ENCODE peak calls at places on chromosomes 7 and 10, in nine cellular contexts. One of them, this sample, is unnamed.

GRCh38 chr7:151251328-151251925 is 2.9 kb upstream of the SMARCD3 start:
- DNase-seq in PC-3: no peak
- DNase-seq in kidney: peak
- DNase-seq in HCT116: no peak
- DNase-seq in SK-N-SH: peak
- DNase-seq in fibroblast of lung: peak
- DNase-seq in neural progenitor cell: no peak
- DNase-seq in MM.1S: no peak
- DNase-seq in astrocyte: peak
- DNase-seq in this sample: no peak

GRCh38 chr10:70271996-70272924 is 11.5 kb downstream of the NPFFR1 start:
- DNase-seq in kidney: no peak
- DNase-seq in SK-N-SH: no peak
- DNase-seq in HCT116: no peak
- DNase-seq in astrocyte: no peak
- DNase-seq in PC-3: no peak
- DNase-seq in fibroblast of lung: no peak
- DNase-seq in MM.1S: no peak
- DNase-seq in neural progenitor cell: no peak
- DNase-seq in this sample: no peak

GRCh38 chr10:125661942-125662515 is 20.9 kb downstream of the TEX36 start:
- DNase-seq in HCT116: peak
- DNase-seq in kidney: no peak
- DNase-seq in neural progenitor cell: no peak
- DNase-seq in SK-N-SH: no peak
- DNase-seq in PC-3: peak
- DNase-seq in fibroblast of lung: peak
- DNase-seq in astrocyte: peak
- DNase-seq in MM.1S: no peak
- DNase-seq in this sample: peak

GRCh38 chr7:137001041-137001440 is 132.6 kb downstream of the CHRM2 start:
- DNase-seq in kidney: no peak
- DNase-seq in astrocyte: peak
- DNase-seq in SK-N-SH: no peak
- DNase-seq in PC-3: no peak
- DNase-seq in neural progenitor cell: no peak
- DNase-seq in MM.1S: no peak
- DNase-seq in fibroblast of lung: peak
- DNase-seq in HCT116: no peak
- DNase-seq in this sample: peak

GRCh38 chr7:17620588-17620987 is 319.7 kb downstream of the SNX13 start:
- DNase-seq in HCT116: no peak
- DNase-seq in PC-3: peak
- DNase-seq in fibroblast of lung: no peak
- DNase-seq in MM.1S: no peak
- DNase-seq in neural progenitor cell: no peak
- DNase-seq in astrocyte: no peak
- DNase-seq in kidney: no peak
- DNase-seq in SK-N-SH: no peak
- DNase-seq in this sample: no peak

GRCh38 chr7:22477876-22478450 is 22.0 kb downstream of the STEAP1B start:
- DNase-seq in fibroblast of lung: no peak
- DNase-seq in PC-3: no peak
- DNase-seq in neural progenitor cell: peak
- DNase-seq in astrocyte: no peak
- DNase-seq in kidney: no peak
- DNase-seq in SK-N-SH: no peak
- DNase-seq in MM.1S: no peak
- DNase-seq in HCT116: no peak
- DNase-seq in this sample: no peak

GRCh38 chr7:143519411-143520131 is 41.9 kb downstream of the TAS2R41 start:
- DNase-seq in SK-N-SH: no peak
- DNase-seq in MM.1S: no peak
- DNase-seq in fibroblast of lung: peak
- DNase-seq in HCT116: no peak
- DNase-seq in neural progenitor cell: no peak
- DNase-seq in kidney: no peak
- DNase-seq in PC-3: peak
- DNase-seq in astrocyte: peak
- DNase-seq in this sample: peak

GRCh38 chr10:44056206-44056605 is 328.7 kb downstream of the CXCL12 start:
- DNase-seq in SK-N-SH: peak
- DNase-seq in kidney: no peak
- DNase-seq in astrocyte: no peak
- DNase-seq in MM.1S: no peak
- DNase-seq in fibroblast of lung: no peak
- DNase-seq in PC-3: no peak
- DNase-seq in HCT116: no peak
- DNase-seq in neural progenitor cell: no peak
- DNase-seq in this sample: peak

GRCh38 chr10:45373783-45374450 is at the start of gene ALOX5:
- DNase-seq in SK-N-SH: peak
- DNase-seq in PC-3: peak
- DNase-seq in fibroblast of lung: no peak
- DNase-seq in astrocyte: no peak
- DNase-seq in MM.1S: peak
- DNase-seq in HCT116: no peak
- DNase-seq in kidney: peak
- DNase-seq in neural progenitor cell: peak
- DNase-seq in this sample: peak

GRCh38 chr7:12943781-12944180 is 256.3 kb downstream of the ARL4A start:
- DNase-seq in fibroblast of lung: no peak
- DNase-seq in neural progenitor cell: no peak
- DNase-seq in astrocyte: no peak
- DNase-seq in SK-N-SH: no peak
- DNase-seq in MM.1S: no peak
- DNase-seq in kidney: no peak
- DNase-seq in HCT116: no peak
- DNase-seq in PC-3: peak
- DNase-seq in this sample: no peak

GRCh38 chr7:28725911-28726310 is 232.2 kb downstream of the TRIL start:
- DNase-seq in HCT116: no peak
- DNase-seq in astrocyte: peak
- DNase-seq in fibroblast of lung: peak
- DNase-seq in MM.1S: no peak
- DNase-seq in SK-N-SH: no peak
- DNase-seq in neural progenitor cell: no peak
- DNase-seq in kidney: no peak
- DNase-seq in PC-3: peak
- DNase-seq in this sample: no peak

GRCh38 chr10:71326464-71326881 is 7.4 kb downstream of the SLC29A3 start:
- DNase-seq in SK-N-SH: no peak
- DNase-seq in astrocyte: no peak
- DNase-seq in HCT116: no peak
- DNase-seq in PC-3: no peak
- DNase-seq in MM.1S: no peak
- DNase-seq in kidney: peak
- DNase-seq in fibroblast of lung: no peak
- DNase-seq in neural progenitor cell: no peak
- DNase-seq in this sample: no peak

GRCh38 chr7:27099224-27099838 is 3.2 kb downstream of the HOXA2 start:
- DNase-seq in neural progenitor cell: no peak
- DNase-seq in PC-3: no peak
- DNase-seq in SK-N-SH: no peak
- DNase-seq in kidney: no peak
- DNase-seq in HCT116: no peak
- DNase-seq in astrocyte: peak
- DNase-seq in MM.1S: no peak
- DNase-seq in fibroblast of lung: peak
- DNase-seq in this sample: no peak

GRCh38 chr7:27096756-27097514 is 1.1 kb upstream of the HOXA1 start:
- DNase-seq in kidney: peak
- DNase-seq in PC-3: peak
- DNase-seq in HCT116: no peak
- DNase-seq in astrocyte: peak
- DNase-seq in SK-N-SH: no peak
- DNase-seq in MM.1S: no peak
- DNase-seq in fibroblast of lung: peak
- DNase-seq in neural progenitor cell: peak
- DNase-seq in this sample: no peak

GRCh38 chr7:27098493-27099223 is 2.9 kb upstream of the HOXA1 start:
- DNase-seq in HCT116: no peak
- DNase-seq in kidney: peak
- DNase-seq in fibroblast of lung: peak
- DNase-seq in PC-3: peak
- DNase-seq in neural progenitor cell: peak
- DNase-seq in MM.1S: no peak
- DNase-seq in astrocyte: peak
- DNase-seq in SK-N-SH: no peak
- DNase-seq in this sample: no peak

GRCh38 chr7:27095897-27096755 is at the start of gene HOXA1:
- DNase-seq in MM.1S: peak
- DNase-seq in HCT116: peak
- DNase-seq in PC-3: peak
- DNase-seq in kidney: peak
- DNase-seq in SK-N-SH: no peak
- DNase-seq in neural progenitor cell: peak
- DNase-seq in astrocyte: peak
- DNase-seq in fibroblast of lung: peak
- DNase-seq in this sample: no peak

GRCh38 chr7:27097686-27098492 is 2.1 kb upstream of the HOXA1 start:
- DNase-seq in MM.1S: no peak
- DNase-seq in fibroblast of lung: peak
- DNase-seq in neural progenitor cell: peak
- DNase-seq in astrocyte: peak
- DNase-seq in kidney: no peak
- DNase-seq in HCT116: no peak
- DNase-seq in SK-N-SH: no peak
- DNase-seq in PC-3: peak
- DNase-seq in this sample: no peak
- H3K9ac ChIP-seq in MM.1S: no peak
- H3K9ac ChIP-seq in fibroblast of lung: peak
- H3K9ac ChIP-seq in neural progenitor cell: no peak
- H3K9ac ChIP-seq in astrocyte: peak
- H3K9ac ChIP-seq in kidney: peak
- H3K9ac ChIP-seq in HCT116: peak
- H3K9ac ChIP-seq in SK-N-SH: no peak
- H3K9ac ChIP-seq in PC-3: peak
- H3K9ac ChIP-seq in this sample: peak

DNA sequence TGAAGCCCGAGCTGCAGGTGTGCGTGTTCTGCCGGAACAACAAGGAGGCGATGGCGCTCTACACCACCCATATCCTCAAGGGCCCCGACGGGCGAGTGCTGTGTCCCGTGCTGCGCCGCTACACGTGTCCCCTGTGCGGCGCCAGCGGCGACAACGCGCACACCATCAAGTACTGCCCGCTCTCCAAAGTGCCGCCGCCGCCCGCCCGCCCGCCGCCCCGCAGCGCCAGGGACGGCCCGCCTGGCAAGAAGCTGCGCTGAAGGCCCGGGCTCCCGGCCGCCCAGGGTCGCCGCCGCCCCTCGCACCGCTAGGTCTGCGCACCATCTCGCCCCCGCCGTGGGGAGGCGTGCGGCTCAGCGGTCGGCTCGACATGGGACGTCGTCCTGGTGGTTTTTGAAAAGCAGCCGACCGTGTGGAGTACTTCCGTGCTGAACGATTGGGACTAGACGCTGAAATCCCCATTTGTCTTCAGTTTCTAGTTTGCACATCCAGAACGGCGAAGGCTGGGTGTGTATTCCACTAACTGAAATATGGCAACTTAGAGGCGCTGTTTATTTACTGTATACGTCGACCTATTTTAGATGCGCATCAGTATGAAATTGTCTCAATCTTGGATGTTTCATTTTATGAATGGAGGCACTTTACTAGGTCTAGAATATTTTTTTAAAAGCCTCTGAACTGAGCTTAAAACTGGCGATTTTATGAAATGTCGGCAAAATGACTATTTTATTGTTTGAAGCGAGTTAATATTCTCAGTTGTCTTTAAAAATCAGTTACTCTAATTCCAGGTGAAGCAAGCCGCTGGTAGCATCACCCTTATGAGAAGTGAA is 1.1 kb downstream of the NANOS1 start:
- DNase-seq in kidney: peak
- DNase-seq in neural progenitor cell: peak
- DNase-seq in astrocyte: peak
- DNase-seq in SK-N-SH: peak
- DNase-seq in fibroblast of lung: peak
- DNase-seq in HCT116: peak
- DNase-seq in PC-3: peak
- DNase-seq in MM.1S: peak
- DNase-seq in this sample: peak
- H3K9ac ChIP-seq in kidney: no peak
- H3K9ac ChIP-seq in neural progenitor cell: no peak
- H3K9ac ChIP-seq in astrocyte: peak
- H3K9ac ChIP-seq in SK-N-SH: no peak
- H3K9ac ChIP-seq in fibroblast of lung: no peak
- H3K9ac ChIP-seq in HCT116: peak
- H3K9ac ChIP-seq in PC-3: no peak
- H3K9ac ChIP-seq in MM.1S: peak
- H3K9ac ChIP-seq in this sample: peak

GRCh38 chr10:105506258-105506657 is 865.2 kb downstream of the SORCS3 start:
- DNase-seq in HCT116: no peak
- DNase-seq in PC-3: no peak
- DNase-seq in neural progenitor cell: no peak
- DNase-seq in kidney: no peak
- DNase-seq in MM.1S: no peak
- DNase-seq in SK-N-SH: no peak
- DNase-seq in astrocyte: no peak
- DNase-seq in fibroblast of lung: no peak
- DNase-seq in this sample: no peak

GRCh38 chr10:105503714-105504113 is 862.6 kb downstream of the SORCS3 start:
- DNase-seq in astrocyte: no peak
- DNase-seq in MM.1S: no peak
- DNase-seq in fibroblast of lung: no peak
- DNase-seq in kidney: no peak
- DNase-seq in HCT116: no peak
- DNase-seq in neural progenitor cell: no peak
- DNase-seq in PC-3: no peak
- DNase-seq in SK-N-SH: no peak
- DNase-seq in this sample: no peak

DNA sequence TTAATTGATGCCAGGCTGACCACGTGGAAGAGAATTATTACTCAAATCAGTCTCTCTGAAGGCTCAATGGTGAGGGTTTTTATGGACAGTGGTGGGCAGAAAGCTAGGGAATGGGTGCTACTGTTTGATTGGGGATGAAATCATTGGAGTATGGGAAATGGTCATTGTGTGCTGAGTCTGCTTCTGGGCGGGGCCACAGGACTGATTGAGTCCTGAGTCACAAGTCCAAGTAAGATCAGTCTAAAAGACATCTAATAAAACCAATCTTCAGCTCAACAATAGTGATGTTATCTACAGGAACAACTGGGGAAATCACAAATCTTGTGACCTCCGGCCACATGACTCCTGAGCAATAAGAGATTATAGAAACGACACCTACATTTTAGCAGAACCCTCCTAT is 868.5 kb downstream of the SORCS3 start:
- DNase-seq in MM.1S: no peak
- DNase-seq in PC-3: no peak
- DNase-seq in neural progenitor cell: no peak
- DNase-seq in HCT116: no peak
- DNase-seq in astrocyte: no peak
- DNase-seq in SK-N-SH: no peak
- DNase-seq in kidney: no peak
- DNase-seq in fibroblast of lung: no peak
- DNase-seq in this sample: no peak
- H3K9ac ChIP-seq in MM.1S: no peak
- H3K9ac ChIP-seq in PC-3: no peak
- H3K9ac ChIP-seq in neural progenitor cell: no peak
- H3K9ac ChIP-seq in HCT116: no peak
- H3K9ac ChIP-seq in astrocyte: no peak
- H3K9ac ChIP-seq in SK-N-SH: no peak
- H3K9ac ChIP-seq in kidney: no peak
- H3K9ac ChIP-seq in fibroblast of lung: no peak
- H3K9ac ChIP-seq in this sample: no peak

GRCh38 chr10:124539935-124540641 is 78.5 kb downstream of the LHPP start:
- DNase-seq in MM.1S: peak
- DNase-seq in HCT116: no peak
- DNase-seq in neural progenitor cell: peak
- DNase-seq in astrocyte: no peak
- DNase-seq in fibroblast of lung: peak
- DNase-seq in SK-N-SH: peak
- DNase-seq in PC-3: peak
- DNase-seq in kidney: peak
- DNase-seq in this sample: peak
- H3K9ac ChIP-seq in MM.1S: no peak
- H3K9ac ChIP-seq in HCT116: no peak
- H3K9ac ChIP-seq in neural progenitor cell: no peak
- H3K9ac ChIP-seq in astrocyte: no peak
- H3K9ac ChIP-seq in fibroblast of lung: no peak
- H3K9ac ChIP-seq in SK-N-SH: no peak
- H3K9ac ChIP-seq in PC-3: no peak
- H3K9ac ChIP-seq in kidney: no peak
- H3K9ac ChIP-seq in this sample: peak